ENCODE peak calls at places on chromosome 1, in five cellular contexts. S, D, E, U and R are unnamed samples.
A peak's percentile ranks its signal among the peaks of the same experiment; 100 is the strongest.

GRCh38 chr1:19792237-19793002 is 7.3 kb downstream of the TMCO4 start:
- DNase-seq in S (no peak), U (no peak), E (no peak), D (no peak), R (no peak)

GRCh38 chr1:84539972-84540371 is 33.6 kb upstream of the GNG5 start:
- DNase-seq in U (no peak), S (no peak), E (no peak), D (no peak), R (no peak)

GRCh38 chr1:11567244-11568065 is 86.8 kb downstream of the FBXO2 start:
- DNase-seq in U (no peak), E (no peak), S (no peak), D (no peak), R (no peak)

GRCh38 chr1:37306461-37306860 is 167.9 kb upstream of the ZC3H12A start:
- DNase-seq in S (no peak), D (no peak), E (no peak), U (no peak), R (no peak)

GRCh38 chr1:43582162-43582566 is 51.5 kb downstream of the PTPRF start:
- DNase-seq in S (no peak), E (peak; percentile 21), U (no peak), D (peak; percentile 96), R (no peak)

GRCh38 chr1:91070274-91070673 is 48.4 kb upstream of the ZNF644 start:
- DNase-seq in D (no peak), U (peak; percentile 7), E (no peak), S (no peak), R (no peak)

GRCh38 chr1:214289574-214290272 is 8.8 kb downstream of the SMYD2 start:
- DNase-seq in E (no peak), D (no peak), S (no peak), U (no peak), R (no peak)

GRCh38 chr1:159468321-159468720 is 28.8 kb downstream of the OR10J1 start:
- DNase-seq in E (no peak), S (no peak), D (no peak), U (no peak), R (no peak)

GRCh38 chr1:152047954-152048640 is 11.3 kb upstream of the S100A11 start:
- DNase-seq in S (peak; percentile 44), D (peak; percentile 96), U (peak; percentile 98), E (peak; percentile 71), R (peak; percentile 68)

GRCh38 chr1:202106340-202107284 is 16.1 kb upstream of the GPR37L1 start:
- DNase-seq in U (no peak), D (peak; percentile 99), S (no peak), E (no peak), R (no peak)

GRCh38 chr1:39205102-39205780 is 746 bp downstream of the MACF1 start:
- DNase-seq in D (peak; percentile 39), S (no peak), U (peak; percentile 94), E (no peak), R (peak; percentile 25)